ENCODE peak calls at places on chromosome 14, in seven cellular contexts. One of them, this sample, is unnamed.

GRCh38 chr14:81480741-81481140 is 52.9 kb downstream of the SEL1L start:
- DNase-seq in osteocyte: no peak
- DNase-seq in stomach: no peak
- DNase-seq in choroid plexus epithelial cell: no peak
- DNase-seq in H4: no peak
- DNase-seq in NCI-H1092: no peak
- DNase-seq in activated CD8-positive, alpha-beta T cell treated with anti-CD3 and anti-CD28 coated beads, Interleukin-2, amount 10 ng/mL, durations not matched to agents 7 days and 5 days: no peak
- DNase-seq in this sample: no peak

GRCh38 chr14:106691601-106692291 is 1165.4 kb downstream of the TMEM121 start:
- DNase-seq in osteocyte: peak
- DNase-seq in stomach: peak
- DNase-seq in choroid plexus epithelial cell: no peak
- DNase-seq in H4: peak
- DNase-seq in NCI-H1092: no peak
- DNase-seq in activated CD8-positive, alpha-beta T cell treated with anti-CD3 and anti-CD28 coated beads, Interleukin-2, amount 10 ng/mL, durations not matched to agents 7 days and 5 days: peak
- DNase-seq in this sample: no peak

GRCh38 chr14:85565862-85566296 is 35.9 kb downstream of the FLRT2 start:
- DNase-seq in osteocyte: no peak
- DNase-seq in stomach: no peak
- DNase-seq in choroid plexus epithelial cell: peak
- DNase-seq in H4: peak
- DNase-seq in NCI-H1092: no peak
- DNase-seq in activated CD8-positive, alpha-beta T cell treated with anti-CD3 and anti-CD28 coated beads, Interleukin-2, amount 10 ng/mL, durations not matched to agents 7 days and 5 days: no peak
- DNase-seq in this sample: no peak

GRCh38 chr14:93870377-93870776 is 56.8 kb upstream of the FAM181A start:
- DNase-seq in osteocyte: no peak
- DNase-seq in stomach: no peak
- DNase-seq in choroid plexus epithelial cell: no peak
- DNase-seq in H4: no peak
- DNase-seq in NCI-H1092: no peak
- DNase-seq in activated CD8-positive, alpha-beta T cell treated with anti-CD3 and anti-CD28 coated beads, Interleukin-2, amount 10 ng/mL, durations not matched to agents 7 days and 5 days: no peak
- DNase-seq in this sample: no peak

GRCh38 chr14:73997108-73997943 is 21.8 kb downstream of the ENTPD5 start:
- DNase-seq in osteocyte: no peak
- DNase-seq in stomach: no peak
- DNase-seq in choroid plexus epithelial cell: no peak
- DNase-seq in H4: no peak
- DNase-seq in NCI-H1092: no peak
- DNase-seq in activated CD8-positive, alpha-beta T cell treated with anti-CD3 and anti-CD28 coated beads, Interleukin-2, amount 10 ng/mL, durations not matched to agents 7 days and 5 days: no peak
- DNase-seq in this sample: no peak

GRCh38 chr14:91899213-91899612 is 31.9 kb upstream of the TC2N start:
- DNase-seq in osteocyte: no peak
- DNase-seq in stomach: peak
- DNase-seq in choroid plexus epithelial cell: no peak
- DNase-seq in H4: peak
- DNase-seq in NCI-H1092: no peak
- DNase-seq in activated CD8-positive, alpha-beta T cell treated with anti-CD3 and anti-CD28 coated beads, Interleukin-2, amount 10 ng/mL, durations not matched to agents 7 days and 5 days: peak
- DNase-seq in this sample: no peak

GRCh38 chr14:89418976-89419375 is 1.9 kb upstream of the FOXN3 start:
- DNase-seq in osteocyte: no peak
- DNase-seq in stomach: no peak
- DNase-seq in choroid plexus epithelial cell: no peak
- DNase-seq in H4: no peak
- DNase-seq in NCI-H1092: no peak
- DNase-seq in activated CD8-positive, alpha-beta T cell treated with anti-CD3 and anti-CD28 coated beads, Interleukin-2, amount 10 ng/mL, durations not matched to agents 7 days and 5 days: peak
- DNase-seq in this sample: no peak

GRCh38 chr14:71733210-71733883 is 198.9 kb upstream of the RGS6 start:
- DNase-seq in osteocyte: no peak
- DNase-seq in stomach: no peak
- DNase-seq in choroid plexus epithelial cell: peak
- DNase-seq in H4: no peak
- DNase-seq in NCI-H1092: no peak
- DNase-seq in activated CD8-positive, alpha-beta T cell treated with anti-CD3 and anti-CD28 coated beads, Interleukin-2, amount 10 ng/mL, durations not matched to agents 7 days and 5 days: no peak
- DNase-seq in this sample: no peak

GRCh38 chr14:74985028-74985310 is 17.8 kb upstream of the EIF2B2 start:
- DNase-seq in osteocyte: no peak
- DNase-seq in stomach: no peak
- DNase-seq in choroid plexus epithelial cell: no peak
- DNase-seq in H4: no peak
- DNase-seq in NCI-H1092: no peak
- DNase-seq in activated CD8-positive, alpha-beta T cell treated with anti-CD3 and anti-CD28 coated beads, Interleukin-2, amount 10 ng/mL, durations not matched to agents 7 days and 5 days: no peak
- DNase-seq in this sample: no peak

GRCh38 chr14:103318750-103319419 is 15.2 kb upstream of the EIF5 start:
- DNase-seq in osteocyte: no peak
- DNase-seq in stomach: no peak
- DNase-seq in choroid plexus epithelial cell: no peak
- DNase-seq in H4: no peak
- DNase-seq in NCI-H1092: no peak
- DNase-seq in activated CD8-positive, alpha-beta T cell treated with anti-CD3 and anti-CD28 coated beads, Interleukin-2, amount 10 ng/mL, durations not matched to agents 7 days and 5 days: no peak
- DNase-seq in this sample: no peak

GRCh38 chr14:102094101-102094500 is 7.3 kb upstream of the HSP90AA1 start:
- DNase-seq in osteocyte: no peak
- DNase-seq in stomach: peak
- DNase-seq in choroid plexus epithelial cell: no peak
- DNase-seq in H4: no peak
- DNase-seq in NCI-H1092: no peak
- DNase-seq in activated CD8-positive, alpha-beta T cell treated with anti-CD3 and anti-CD28 coated beads, Interleukin-2, amount 10 ng/mL, durations not matched to agents 7 days and 5 days: no peak
- DNase-seq in this sample: no peak

GRCh38 chr14:64645220-64645891 is 58.9 kb upstream of the PLEKHG3 start:
- DNase-seq in osteocyte: peak
- DNase-seq in stomach: no peak
- DNase-seq in choroid plexus epithelial cell: peak
- DNase-seq in H4: peak
- DNase-seq in NCI-H1092: no peak
- DNase-seq in activated CD8-positive, alpha-beta T cell treated with anti-CD3 and anti-CD28 coated beads, Interleukin-2, amount 10 ng/mL, durations not matched to agents 7 days and 5 days: no peak
- DNase-seq in this sample: peak

GRCh38 chr14:23085458-23085857 is 9.5 kb downstream of the ACIN1 start:
- DNase-seq in osteocyte: no peak
- DNase-seq in stomach: no peak
- DNase-seq in choroid plexus epithelial cell: peak
- DNase-seq in H4: no peak
- DNase-seq in NCI-H1092: no peak
- DNase-seq in activated CD8-positive, alpha-beta T cell treated with anti-CD3 and anti-CD28 coated beads, Interleukin-2, amount 10 ng/mL, durations not matched to agents 7 days and 5 days: no peak
- DNase-seq in this sample: no peak

GRCh38 chr14:33556382-33557121 is 394.3 kb downstream of the EGLN3 start:
- DNase-seq in osteocyte: no peak
- DNase-seq in stomach: no peak
- DNase-seq in choroid plexus epithelial cell: peak
- DNase-seq in H4: no peak
- DNase-seq in NCI-H1092: no peak
- DNase-seq in activated CD8-positive, alpha-beta T cell treated with anti-CD3 and anti-CD28 coated beads, Interleukin-2, amount 10 ng/mL, durations not matched to agents 7 days and 5 days: no peak
- DNase-seq in this sample: no peak

GRCh38 chr14:101630056-101630960 is 69.0 kb downstream of the DIO3 start:
- DNase-seq in osteocyte: no peak
- DNase-seq in stomach: no peak
- DNase-seq in choroid plexus epithelial cell: no peak
- DNase-seq in H4: no peak
- DNase-seq in NCI-H1092: no peak
- DNase-seq in activated CD8-positive, alpha-beta T cell treated with anti-CD3 and anti-CD28 coated beads, Interleukin-2, amount 10 ng/mL, durations not matched to agents 7 days and 5 days: no peak
- DNase-seq in this sample: no peak

GRCh38 chr14:50666772-50667490 is 1.2 kb downstream of the SAV1 start:
- DNase-seq in osteocyte: no peak
- DNase-seq in stomach: peak
- DNase-seq in choroid plexus epithelial cell: peak
- DNase-seq in H4: peak
- DNase-seq in NCI-H1092: no peak
- DNase-seq in activated CD8-positive, alpha-beta T cell treated with anti-CD3 and anti-CD28 coated beads, Interleukin-2, amount 10 ng/mL, durations not matched to agents 7 days and 5 days: peak
- DNase-seq in this sample: peak

GRCh38 chr14:100824156-100824555 is 1.8 kb upstream of the MEG3 start:
- DNase-seq in osteocyte: no peak
- DNase-seq in stomach: no peak
- DNase-seq in choroid plexus epithelial cell: peak
- DNase-seq in H4: no peak
- DNase-seq in NCI-H1092: no peak
- DNase-seq in activated CD8-positive, alpha-beta T cell treated with anti-CD3 and anti-CD28 coated beads, Interleukin-2, amount 10 ng/mL, durations not matched to agents 7 days and 5 days: no peak
- DNase-seq in this sample: no peak

GRCh38 chr14:69652942-69653680 is 41.7 kb downstream of the SUSD6 start:
- DNase-seq in osteocyte: no peak
- DNase-seq in stomach: peak
- DNase-seq in choroid plexus epithelial cell: no peak
- DNase-seq in H4: no peak
- DNase-seq in NCI-H1092: no peak
- DNase-seq in activated CD8-positive, alpha-beta T cell treated with anti-CD3 and anti-CD28 coated beads, Interleukin-2, amount 10 ng/mL, durations not matched to agents 7 days and 5 days: no peak
- DNase-seq in this sample: no peak

GRCh38 chr14:31070431-31070830 is 44.3 kb upstream of the STRN3 start:
- DNase-seq in osteocyte: no peak
- DNase-seq in stomach: no peak
- DNase-seq in choroid plexus epithelial cell: peak
- DNase-seq in H4: peak
- DNase-seq in NCI-H1092: no peak
- DNase-seq in activated CD8-positive, alpha-beta T cell treated with anti-CD3 and anti-CD28 coated beads, Interleukin-2, amount 10 ng/mL, durations not matched to agents 7 days and 5 days: no peak
- DNase-seq in this sample: no peak

GRCh38 chr14:76710093-76711010 is 50.9 kb upstream of the VASH1 start:
- DNase-seq in osteocyte: peak
- DNase-seq in stomach: no peak
- DNase-seq in choroid plexus epithelial cell: peak
- DNase-seq in H4: peak
- DNase-seq in NCI-H1092: peak
- DNase-seq in activated CD8-positive, alpha-beta T cell treated with anti-CD3 and anti-CD28 coated beads, Interleukin-2, amount 10 ng/mL, durations not matched to agents 7 days and 5 days: peak
- DNase-seq in this sample: peak

GRCh38 chr14:106586098-106586704 is 1059.8 kb downstream of the TMEM121 start:
- DNase-seq in osteocyte: no peak
- DNase-seq in stomach: peak
- DNase-seq in choroid plexus epithelial cell: no peak
- DNase-seq in H4: no peak
- DNase-seq in NCI-H1092: no peak
- DNase-seq in activated CD8-positive, alpha-beta T cell treated with anti-CD3 and anti-CD28 coated beads, Interleukin-2, amount 10 ng/mL, durations not matched to agents 7 days and 5 days: peak
- DNase-seq in this sample: no peak

GRCh38 chr14:74262076-74262475 is 22.8 kb downstream of the VSX2 start:
- DNase-seq in osteocyte: no peak
- DNase-seq in stomach: no peak
- DNase-seq in choroid plexus epithelial cell: no peak
- DNase-seq in H4: no peak
- DNase-seq in NCI-H1092: no peak
- DNase-seq in activated CD8-positive, alpha-beta T cell treated with anti-CD3 and anti-CD28 coated beads, Interleukin-2, amount 10 ng/mL, durations not matched to agents 7 days and 5 days: no peak
- DNase-seq in this sample: no peak

GRCh38 chr14:67964391-67964812 is 144.8 kb downstream of the RAD51B start:
- DNase-seq in osteocyte: no peak
- DNase-seq in stomach: no peak
- DNase-seq in choroid plexus epithelial cell: peak
- DNase-seq in H4: peak
- DNase-seq in NCI-H1092: no peak
- DNase-seq in activated CD8-positive, alpha-beta T cell treated with anti-CD3 and anti-CD28 coated beads, Interleukin-2, amount 10 ng/mL, durations not matched to agents 7 days and 5 days: no peak
- DNase-seq in this sample: no peak

GRCh38 chr14:104582649-104583048 is 3.1 kb downstream of the C14orf180 start:
- DNase-seq in osteocyte: no peak
- DNase-seq in stomach: peak
- DNase-seq in choroid plexus epithelial cell: no peak
- DNase-seq in H4: no peak
- DNase-seq in NCI-H1092: no peak
- DNase-seq in activated CD8-positive, alpha-beta T cell treated with anti-CD3 and anti-CD28 coated beads, Interleukin-2, amount 10 ng/mL, durations not matched to agents 7 days and 5 days: no peak
- DNase-seq in this sample: no peak

GRCh38 chr14:64293976-64294671 is at the start of gene ESR2:
- DNase-seq in osteocyte: peak
- DNase-seq in stomach: peak
- DNase-seq in choroid plexus epithelial cell: peak
- DNase-seq in H4: no peak
- DNase-seq in NCI-H1092: peak
- DNase-seq in activated CD8-positive, alpha-beta T cell treated with anti-CD3 and anti-CD28 coated beads, Interleukin-2, amount 10 ng/mL, durations not matched to agents 7 days and 5 days: peak
- DNase-seq in this sample: peak